ENCODE peak calls at places on chromosome 5, in eight cellular contexts. One of them, this sample, is unnamed.

GRCh38 chr5:139882961-139883539 is 87.4 kb downstream of the PSD2 start:
- DNase-seq in foreskin fibroblast: no peak
- DNase-seq in GM20000: no peak
- DNase-seq in right lobe of liver: no peak
- DNase-seq in coronary artery: no peak
- DNase-seq in HFF-Myc: no peak
- DNase-seq in choroid plexus epithelial cell: no peak
- DNase-seq in omental fat pad: no peak
- DNase-seq in this sample: no peak

GRCh38 chr5:132070460-132071337 is 2.9 kb upstream of the CSF2 start:
- DNase-seq in foreskin fibroblast: peak
- DNase-seq in GM20000: no peak
- DNase-seq in right lobe of liver: no peak
- DNase-seq in coronary artery: no peak
- DNase-seq in HFF-Myc: no peak
- DNase-seq in choroid plexus epithelial cell: no peak
- DNase-seq in omental fat pad: no peak
- DNase-seq in this sample: no peak

GRCh38 chr5:79581535-79581934 is 30.7 kb upstream of the TENT2 start:
- DNase-seq in foreskin fibroblast: no peak
- DNase-seq in GM20000: no peak
- DNase-seq in right lobe of liver: no peak
- DNase-seq in coronary artery: no peak
- DNase-seq in HFF-Myc: no peak
- DNase-seq in choroid plexus epithelial cell: no peak
- DNase-seq in omental fat pad: no peak
- DNase-seq in this sample: no peak

GRCh38 chr5:143676794-143677193 is 135.2 kb upstream of the HMHB1 start:
- DNase-seq in foreskin fibroblast: no peak
- DNase-seq in GM20000: no peak
- DNase-seq in right lobe of liver: peak
- DNase-seq in coronary artery: no peak
- DNase-seq in HFF-Myc: no peak
- DNase-seq in choroid plexus epithelial cell: no peak
- DNase-seq in omental fat pad: no peak
- DNase-seq in this sample: no peak

GRCh38 chr5:76426391-76426802 is 23.3 kb downstream of the IQGAP2 start:
- DNase-seq in foreskin fibroblast: no peak
- DNase-seq in GM20000: no peak
- DNase-seq in right lobe of liver: no peak
- DNase-seq in coronary artery: no peak
- DNase-seq in HFF-Myc: no peak
- DNase-seq in choroid plexus epithelial cell: no peak
- DNase-seq in omental fat pad: no peak
- DNase-seq in this sample: no peak

GRCh38 chr5:322942-323879 is 1.7 kb downstream of the AHRR start:
- DNase-seq in foreskin fibroblast: peak
- DNase-seq in GM20000: peak
- DNase-seq in right lobe of liver: no peak
- DNase-seq in coronary artery: no peak
- DNase-seq in HFF-Myc: no peak
- DNase-seq in choroid plexus epithelial cell: no peak
- DNase-seq in omental fat pad: no peak
- DNase-seq in this sample: peak

GRCh38 chr5:68534131-68534940 is 318.8 kb downstream of the PIK3R1 start:
- DNase-seq in foreskin fibroblast: no peak
- DNase-seq in GM20000: no peak
- DNase-seq in right lobe of liver: peak
- DNase-seq in coronary artery: peak
- DNase-seq in HFF-Myc: no peak
- DNase-seq in choroid plexus epithelial cell: peak
- DNase-seq in omental fat pad: no peak
- DNase-seq in this sample: no peak

GRCh38 chr5:171715551-171715950 is 70.1 kb upstream of the SMIM23 start:
- DNase-seq in foreskin fibroblast: no peak
- DNase-seq in GM20000: no peak
- DNase-seq in right lobe of liver: peak
- DNase-seq in coronary artery: no peak
- DNase-seq in HFF-Myc: no peak
- DNase-seq in choroid plexus epithelial cell: no peak
- DNase-seq in omental fat pad: no peak
- DNase-seq in this sample: no peak

GRCh38 chr5:154242442-154242841 is 51.9 kb downstream of the GALNT10 start:
- DNase-seq in foreskin fibroblast: no peak
- DNase-seq in GM20000: no peak
- DNase-seq in right lobe of liver: no peak
- DNase-seq in coronary artery: no peak
- DNase-seq in HFF-Myc: no peak
- DNase-seq in choroid plexus epithelial cell: no peak
- DNase-seq in omental fat pad: no peak
- DNase-seq in this sample: no peak

GRCh38 chr5:83974151-83974822 is 253.6 kb upstream of the HAPLN1 start:
- DNase-seq in foreskin fibroblast: no peak
- DNase-seq in GM20000: no peak
- DNase-seq in right lobe of liver: no peak
- DNase-seq in coronary artery: no peak
- DNase-seq in HFF-Myc: no peak
- DNase-seq in choroid plexus epithelial cell: peak
- DNase-seq in omental fat pad: no peak
- DNase-seq in this sample: no peak

GRCh38 chr5:65926276-65926761 is at the start of gene ERBIN:
- DNase-seq in foreskin fibroblast: peak
- DNase-seq in GM20000: peak
- DNase-seq in right lobe of liver: peak
- DNase-seq in coronary artery: peak
- DNase-seq in HFF-Myc: peak
- DNase-seq in choroid plexus epithelial cell: peak
- DNase-seq in omental fat pad: peak
- DNase-seq in this sample: peak

GRCh38 chr5:28156981-28157380 is 1118.6 kb upstream of the CDH9 start:
- DNase-seq in foreskin fibroblast: peak
- DNase-seq in GM20000: no peak
- DNase-seq in right lobe of liver: no peak
- DNase-seq in coronary artery: no peak
- DNase-seq in HFF-Myc: no peak
- DNase-seq in choroid plexus epithelial cell: peak
- DNase-seq in omental fat pad: no peak
- DNase-seq in this sample: no peak

GRCh38 chr5:134458234-134458633 is 46.6 kb upstream of the CDKN2AIPNL start:
- DNase-seq in foreskin fibroblast: peak
- DNase-seq in GM20000: no peak
- DNase-seq in right lobe of liver: no peak
- DNase-seq in coronary artery: no peak
- DNase-seq in HFF-Myc: no peak
- DNase-seq in choroid plexus epithelial cell: peak
- DNase-seq in omental fat pad: no peak
- DNase-seq in this sample: peak

GRCh38 chr5:134905246-134905996 is 490 bp downstream of the PCBD2 start:
- DNase-seq in foreskin fibroblast: peak
- DNase-seq in GM20000: peak
- DNase-seq in right lobe of liver: no peak
- DNase-seq in coronary artery: peak
- DNase-seq in HFF-Myc: peak
- DNase-seq in choroid plexus epithelial cell: peak
- DNase-seq in omental fat pad: peak
- DNase-seq in this sample: peak

GRCh38 chr5:171367424-171368370 is 20.0 kb upstream of the NPM1 start:
- DNase-seq in foreskin fibroblast: no peak
- DNase-seq in GM20000: no peak
- DNase-seq in right lobe of liver: no peak
- DNase-seq in coronary artery: no peak
- DNase-seq in HFF-Myc: no peak
- DNase-seq in choroid plexus epithelial cell: peak
- DNase-seq in omental fat pad: no peak
- DNase-seq in this sample: no peak

GRCh38 chr5:19880859-19881436 is 107.1 kb downstream of the CDH18 start:
- DNase-seq in foreskin fibroblast: no peak
- DNase-seq in GM20000: no peak
- DNase-seq in right lobe of liver: no peak
- DNase-seq in coronary artery: no peak
- DNase-seq in HFF-Myc: no peak
- DNase-seq in choroid plexus epithelial cell: no peak
- DNase-seq in omental fat pad: no peak
- DNase-seq in this sample: no peak

GRCh38 chr5:93583799-93584530 is 943 bp downstream of the NR2F1 start:
- DNase-seq in foreskin fibroblast: peak
- DNase-seq in GM20000: no peak
- DNase-seq in right lobe of liver: no peak
- DNase-seq in coronary artery: no peak
- DNase-seq in HFF-Myc: no peak
- DNase-seq in choroid plexus epithelial cell: no peak
- DNase-seq in omental fat pad: no peak
- DNase-seq in this sample: no peak

GRCh38 chr5:96933764-96934163 is 2.1 kb upstream of the LNPEP start:
- DNase-seq in foreskin fibroblast: no peak
- DNase-seq in GM20000: no peak
- DNase-seq in right lobe of liver: no peak
- DNase-seq in coronary artery: no peak
- DNase-seq in HFF-Myc: no peak
- DNase-seq in choroid plexus epithelial cell: no peak
- DNase-seq in omental fat pad: no peak
- DNase-seq in this sample: no peak

DNA sequence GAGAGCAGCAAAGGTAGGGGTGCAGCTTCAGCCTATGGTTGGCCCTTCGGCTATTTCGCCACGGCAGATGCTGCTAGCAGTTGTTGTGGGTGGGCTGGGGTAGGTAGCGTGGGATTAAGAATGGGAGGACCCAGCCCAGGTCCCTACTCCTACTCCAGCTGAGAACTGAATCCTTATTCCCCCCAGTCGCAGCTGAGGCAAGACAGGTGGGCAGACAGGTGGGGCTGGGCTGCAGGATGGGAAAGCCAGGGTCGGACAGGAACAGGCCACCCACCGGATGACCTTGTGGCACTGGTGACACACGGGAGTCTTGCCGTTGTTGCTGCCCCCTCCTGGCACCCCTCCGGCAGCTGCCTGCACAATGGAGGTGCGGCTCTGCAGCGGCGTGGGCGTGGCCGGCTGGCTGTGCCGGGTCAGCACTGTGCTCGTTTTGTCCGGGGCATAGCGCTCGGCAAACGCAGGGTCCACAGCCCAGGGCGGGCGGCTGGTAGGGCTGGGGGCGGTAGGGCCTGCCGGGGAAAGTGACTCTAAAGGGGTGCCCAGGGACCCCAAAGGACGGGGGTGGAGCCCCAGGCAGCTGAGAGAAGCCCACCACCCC is 8.2 kb downstream of the PDLIM7 start:
- DNase-seq in foreskin fibroblast: no peak
- DNase-seq in GM20000: no peak
- DNase-seq in right lobe of liver: no peak
- DNase-seq in coronary artery: no peak
- DNase-seq in HFF-Myc: no peak
- DNase-seq in choroid plexus epithelial cell: no peak
- DNase-seq in omental fat pad: no peak
- DNase-seq in this sample: no peak
- TF ChIP-seq CTCF in foreskin fibroblast: no peak
- TF ChIP-seq CTCF in GM20000: no peak
- TF ChIP-seq CTCF in right lobe of liver: no peak
- TF ChIP-seq CTCF in coronary artery: no peak
- TF ChIP-seq CTCF in HFF-Myc: peak
- TF ChIP-seq CTCF in choroid plexus epithelial cell: peak
- TF ChIP-seq CTCF in omental fat pad: no peak
- TF ChIP-seq CTCF in this sample: no peak

GRCh38 chr5:167592114-167592513 is 699.3 kb upstream of the WWC1 start:
- DNase-seq in foreskin fibroblast: no peak
- DNase-seq in GM20000: no peak
- DNase-seq in right lobe of liver: no peak
- DNase-seq in coronary artery: no peak
- DNase-seq in HFF-Myc: no peak
- DNase-seq in choroid plexus epithelial cell: no peak
- DNase-seq in omental fat pad: no peak
- DNase-seq in this sample: no peak

GRCh38 chr5:167582916-167583315 is 708.5 kb upstream of the WWC1 start:
- DNase-seq in foreskin fibroblast: no peak
- DNase-seq in GM20000: no peak
- DNase-seq in right lobe of liver: no peak
- DNase-seq in coronary artery: no peak
- DNase-seq in HFF-Myc: no peak
- DNase-seq in choroid plexus epithelial cell: peak
- DNase-seq in omental fat pad: no peak
- DNase-seq in this sample: no peak

GRCh38 chr5:167582263-167582662 is 709.2 kb upstream of the WWC1 start:
- DNase-seq in foreskin fibroblast: no peak
- DNase-seq in GM20000: no peak
- DNase-seq in right lobe of liver: no peak
- DNase-seq in coronary artery: no peak
- DNase-seq in HFF-Myc: no peak
- DNase-seq in choroid plexus epithelial cell: peak
- DNase-seq in omental fat pad: no peak
- DNase-seq in this sample: no peak

GRCh38 chr5:167585184-167585583 is 706.3 kb upstream of the WWC1 start:
- DNase-seq in foreskin fibroblast: no peak
- DNase-seq in GM20000: no peak
- DNase-seq in right lobe of liver: no peak
- DNase-seq in coronary artery: no peak
- DNase-seq in HFF-Myc: no peak
- DNase-seq in choroid plexus epithelial cell: no peak
- DNase-seq in omental fat pad: no peak
- DNase-seq in this sample: no peak

GRCh38 chr5:167587768-167588167 is 703.7 kb upstream of the WWC1 start:
- DNase-seq in foreskin fibroblast: no peak
- DNase-seq in GM20000: no peak
- DNase-seq in right lobe of liver: no peak
- DNase-seq in coronary artery: no peak
- DNase-seq in HFF-Myc: peak
- DNase-seq in choroid plexus epithelial cell: peak
- DNase-seq in omental fat pad: no peak
- DNase-seq in this sample: no peak
- TF ChIP-seq CTCF in foreskin fibroblast: peak
- TF ChIP-seq CTCF in GM20000: no peak
- TF ChIP-seq CTCF in right lobe of liver: peak
- TF ChIP-seq CTCF in coronary artery: no peak
- TF ChIP-seq CTCF in HFF-Myc: peak
- TF ChIP-seq CTCF in choroid plexus epithelial cell: peak
- TF ChIP-seq CTCF in omental fat pad: no peak
- TF ChIP-seq CTCF in this sample: no peak

DNA sequence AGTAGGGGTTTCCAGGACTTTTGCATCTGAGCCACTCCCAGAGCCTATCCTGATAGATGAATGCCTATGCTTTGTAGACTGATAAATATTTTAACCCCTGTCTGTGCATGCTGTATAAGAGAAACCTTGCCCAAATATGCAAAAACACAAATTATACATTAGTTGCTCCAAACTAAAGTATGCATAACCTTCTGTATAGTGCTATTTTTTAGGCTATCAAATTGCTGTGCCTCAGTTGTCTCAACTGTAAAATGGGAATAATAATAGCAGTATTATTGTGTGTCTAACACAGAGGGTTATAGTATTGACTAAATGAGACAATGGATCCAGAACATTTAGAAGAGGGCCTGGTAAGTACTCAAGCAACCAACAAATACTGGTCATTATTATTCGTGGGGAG is 117.7 kb downstream of the LIFR start:
- DNase-seq in foreskin fibroblast: no peak
- DNase-seq in GM20000: no peak
- DNase-seq in right lobe of liver: no peak
- DNase-seq in coronary artery: no peak
- DNase-seq in HFF-Myc: no peak
- DNase-seq in choroid plexus epithelial cell: no peak
- DNase-seq in omental fat pad: no peak
- DNase-seq in this sample: no peak
- TF ChIP-seq CTCF in foreskin fibroblast: no peak
- TF ChIP-seq CTCF in GM20000: no peak
- TF ChIP-seq CTCF in right lobe of liver: no peak
- TF ChIP-seq CTCF in coronary artery: no peak
- TF ChIP-seq CTCF in HFF-Myc: no peak
- TF ChIP-seq CTCF in choroid plexus epithelial cell: no peak
- TF ChIP-seq CTCF in omental fat pad: no peak
- TF ChIP-seq CTCF in this sample: no peak

GRCh38 chr5:113487411-113487778 is 858 bp downstream of the MCC start:
- DNase-seq in foreskin fibroblast: peak
- DNase-seq in GM20000: no peak
- DNase-seq in right lobe of liver: no peak
- DNase-seq in coronary artery: peak
- DNase-seq in HFF-Myc: no peak
- DNase-seq in choroid plexus epithelial cell: peak
- DNase-seq in omental fat pad: no peak
- DNase-seq in this sample: no peak
- TF ChIP-seq CTCF in foreskin fibroblast: no peak
- TF ChIP-seq CTCF in GM20000: no peak
- TF ChIP-seq CTCF in right lobe of liver: no peak
- TF ChIP-seq CTCF in coronary artery: no peak
- TF ChIP-seq CTCF in HFF-Myc: no peak
- TF ChIP-seq CTCF in choroid plexus epithelial cell: no peak
- TF ChIP-seq CTCF in omental fat pad: no peak
- TF ChIP-seq CTCF in this sample: no peak